ENCODE peak calls at places on chromosome 11, in seven cellular contexts. D, C, U, Q, G, E and I are unnamed samples.

GRCh38 chr11:118608268-118609214 is 1.1 kb downstream of the PHLDB1 start:
- DNase-seq in D (peak; percentile 54), E (no peak), C (no peak), U (no peak), Q (peak; percentile 85), G (peak; percentile 74), I (peak; percentile 45)

GRCh38 chr11:62535802-62536201 is 10.8 kb downstream of the AHNAK start:
- DNase-seq in E (no peak), U (no peak), Q (no peak), G (no peak), D (no peak), C (no peak), I (no peak)

GRCh38 chr11:95143106-95143681 is 53.5 kb downstream of the ENDOD1 start:
- DNase-seq in E (no peak), G (no peak), C (no peak), D (no peak), U (no peak), Q (peak; percentile 70), I (no peak)

GRCh38 chr11:67405196-67405567 is 1.3 kb downstream of the TBC1D10C start:
- DNase-seq in D (no peak), G (no peak), E (no peak), C (no peak), Q (no peak), U (no peak), I (no peak)

GRCh38 chr11:6705905-6706535 is 22.9 kb upstream of the MRPL17 start:
- DNase-seq in G (peak; percentile 77), U (no peak), C (no peak), D (peak; percentile 73), E (peak; percentile 38), Q (peak; percentile 63), I (peak; percentile 58)

GRCh38 chr11:23897453-23898289 is 599.2 kb upstream of the LUZP2 start:
- DNase-seq in E (no peak), D (no peak), C (peak; percentile 48), G (no peak), U (no peak), Q (peak; percentile 94), I (no peak)

GRCh38 chr11:68780829-68781228 is 29.5 kb upstream of the TESMIN start:
- DNase-seq in C (no peak), Q (no peak), G (peak; percentile 53), U (no peak), E (peak; percentile 83), D (peak; percentile 50), I (no peak)

GRCh38 chr11:74004694-74005615 is 3.9 kb downstream of the UCP3 start:
- DNase-seq in U (no peak), Q (no peak), E (no peak), G (no peak), C (no peak), D (no peak), I (no peak)

GRCh38 chr11:65078151-65078550 is 5.7 kb downstream of the CDCA5 start:
- DNase-seq in U (no peak), E (peak; percentile 64), D (peak; percentile 57), Q (peak; percentile 17), G (peak; percentile 61), C (no peak), I (peak; percentile 76)

GRCh38 chr11:72738199-72739141 is 13.7 kb downstream of the ARAP1 start:
- DNase-seq in D (no peak), G (no peak), Q (peak; percentile 33), C (no peak), E (no peak), U (no peak), I (no peak)

GRCh38 chr11:120327311-120327710 is 2.2 kb downstream of the TLCD5 start:
- DNase-seq in C (no peak), D (no peak), U (no peak), Q (no peak), E (no peak), G (no peak), I (no peak)

GRCh38 chr11:85755285-85755684 is 55.7 kb downstream of the SYTL2 start:
- DNase-seq in Q (no peak), D (no peak), G (no peak), C (no peak), E (no peak), U (no peak), I (no peak)

GRCh38 chr11:70503878-70504240 is 105.5 kb downstream of the CTTN start:
- DNase-seq in U (no peak), G (no peak), Q (no peak), D (no peak), E (peak; percentile 54), C (no peak), I (no peak)

GRCh38 chr11:7415537-7415817 is 69.8 kb upstream of the OLFML1 start:
- DNase-seq in U (no peak), C (no peak), D (no peak), Q (no peak), G (no peak), E (no peak), I (no peak)

GRCh38 chr11:98411777-98412176 is 609.0 kb upstream of the CNTN5 start:
- DNase-seq in G (no peak), E (no peak), U (no peak), C (no peak), D (peak; percentile 34), Q (no peak), I (no peak)

GRCh38 chr11:57512646-57513445 is 2.7 kb downstream of the SLC43A1 start:
- DNase-seq in E (no peak), D (no peak), Q (no peak), C (no peak), U (no peak), G (no peak), I (no peak)

DNA sequence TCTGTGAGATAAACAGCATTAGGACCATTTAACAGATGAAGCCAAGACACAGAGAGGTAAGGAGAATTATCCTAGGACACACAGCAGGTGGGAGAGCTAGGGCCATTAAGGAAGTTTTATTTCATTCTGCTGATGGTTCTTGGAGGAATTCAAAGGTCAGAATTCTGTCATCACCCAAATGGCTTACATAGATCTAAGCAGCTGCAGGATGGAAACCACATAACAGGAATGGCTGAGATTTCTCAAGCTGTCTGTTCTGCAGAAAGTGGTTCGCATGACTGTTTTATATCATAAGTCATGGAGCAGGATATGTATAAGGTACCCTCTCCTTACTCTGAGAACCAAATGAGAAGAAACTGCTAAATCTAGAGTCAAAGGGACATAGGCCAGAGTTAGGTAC is 163.2 kb upstream of the NARS2 start:
- DNase-seq in G (no peak), U (no peak), E (no peak), Q (peak; percentile 61), C (no peak), D (no peak), I (no peak)
- TF ChIP-seq CTCF in G (no peak), U (no peak), E (no peak), Q (no peak), C (no peak), D (no peak), I (no peak)

DNA sequence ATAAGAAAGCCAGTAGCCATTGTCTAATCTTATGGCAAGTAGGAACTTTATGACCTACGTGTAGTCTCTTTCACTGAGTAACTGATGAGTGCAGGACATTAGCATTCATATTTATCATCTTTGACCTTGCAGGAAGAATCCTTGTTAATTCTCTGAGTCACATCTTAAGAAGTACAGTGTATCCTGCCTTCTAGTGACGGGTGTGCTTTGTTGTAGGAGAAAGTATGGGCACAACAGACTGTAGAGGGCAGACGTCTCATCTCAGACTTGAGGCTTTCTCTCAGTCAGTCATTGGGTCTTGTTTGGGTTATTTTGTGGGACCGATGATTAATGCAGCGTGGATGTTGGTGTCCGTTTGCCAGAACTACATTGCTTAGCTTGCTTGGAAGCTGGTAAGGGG is 6.8 kb downstream of the RNF214 start:
- DNase-seq in G (no peak), D (no peak), U (no peak), E (no peak), C (peak; percentile 47), Q (peak; percentile 96), I (no peak)
- TF ChIP-seq CTCF in G (no peak), D (no peak), U (no peak), E (no peak), C (peak; percentile 64), Q (peak; percentile 69), I (no peak)

DNA sequence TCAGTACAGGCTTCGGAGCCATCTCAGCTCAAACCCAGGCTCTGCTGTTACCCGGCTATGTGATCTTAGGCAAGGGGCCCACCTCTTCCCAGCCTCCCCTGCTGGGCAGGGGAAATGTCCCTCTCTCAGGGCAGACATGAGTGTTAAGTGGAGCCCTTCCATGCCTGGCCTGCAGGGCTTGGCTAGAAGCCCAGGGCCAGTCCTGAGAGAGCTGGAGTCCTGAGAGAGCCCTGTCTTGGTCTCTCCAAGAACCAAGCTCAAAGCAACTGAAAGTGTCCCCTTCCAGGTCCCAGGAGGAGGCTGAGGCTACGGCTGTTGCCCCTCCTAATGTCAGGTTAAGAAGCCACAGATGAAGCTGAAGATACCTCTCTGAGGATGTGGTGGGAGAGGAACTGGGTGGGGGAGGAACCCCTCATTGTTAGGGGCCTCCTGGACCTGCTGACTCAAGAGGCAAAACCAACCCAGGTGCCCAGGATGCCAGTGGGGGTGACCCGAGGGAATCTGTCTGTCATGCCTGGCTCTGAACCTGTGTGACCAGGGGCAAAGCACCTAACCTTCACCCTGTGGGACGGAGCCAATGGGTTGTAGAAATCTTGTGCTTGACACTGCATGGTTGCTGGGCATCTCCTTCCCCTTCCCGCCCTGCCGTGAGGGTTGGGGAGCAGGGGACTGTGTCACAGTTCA is 4.2 kb downstream of the ZP1 start:
- DNase-seq in G (no peak), C (no peak), U (no peak), Q (peak; percentile 42), E (no peak), D (no peak), I (no peak)
- TF ChIP-seq CTCF in G (no peak), C (peak; percentile 42), U (no peak), Q (peak; percentile 16), E (no peak), D (no peak), I (no peak)

GRCh38 chr11:32658639-32659406 is 75.2 kb downstream of the EIF3M start:
- DNase-seq in U (no peak), Q (peak; percentile 53), D (no peak), G (no peak), E (no peak), C (no peak), I (no peak)

DNA sequence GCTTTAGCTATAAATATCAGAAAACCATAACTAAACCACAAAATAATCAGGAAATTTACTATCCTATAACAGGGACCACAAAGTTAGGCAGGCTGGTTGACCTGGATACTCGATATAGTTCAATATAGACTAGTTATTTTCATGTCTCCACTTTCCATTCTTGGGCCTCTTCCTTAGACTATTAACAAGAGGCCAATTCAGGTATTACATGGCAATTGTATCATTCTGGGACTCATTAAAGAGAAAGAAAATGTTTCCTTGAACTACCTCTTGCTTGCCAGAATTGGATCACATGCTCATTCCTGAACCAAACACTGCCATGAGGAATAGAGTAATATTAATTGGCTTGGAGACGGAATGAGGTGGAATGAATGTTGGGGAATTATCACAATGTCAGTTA is 76.0 kb downstream of the EIF3M start:
- DNase-seq in C (no peak), G (peak; percentile 29), D (no peak), U (no peak), Q (no peak), E (no peak), I (no peak)
- TF ChIP-seq CTCF in C (no peak), G (no peak), D (no peak), U (no peak), Q (no peak), E (no peak), I (peak; percentile 15)